ENCODE peak calls at places on chromosomes 3 and 15, in six cellular contexts. N is HepG2, K is K562, B is SK-N-SH, F is GM12878, V is H1. I is an unnamed sample.

GRCh38 chr3:154971771-154972326 is 108.3 kb upstream of the MME start:
- DNase-seq in F (no peak), K (no peak), V (no peak), N (no peak), B (no peak), I (peak)

GRCh38 chr15:56886450-56886856 is 32.0 kb upstream of the TCF12 start:
- DNase-seq in N (peak), B (no peak), F (no peak), V (no peak), K (no peak), I (no peak)

GRCh38 chr3:143849854-143850549 is 1.7 kb upstream of the SLC9A9 start:
- DNase-seq in V (no peak), B (no peak), K (no peak), F (peak), N (no peak), I (no peak)

GRCh38 chr3:18098960-18099587 is 326.1 kb downstream of the SATB1 start:
- DNase-seq in N (no peak), F (no peak), V (no peak), B (no peak), K (no peak), I (no peak)

GRCh38 chr3:128448491-128448890 is 18.2 kb downstream of the DNAJB8 start:
- DNase-seq in V (no peak), B (no peak), F (no peak), K (no peak), N (no peak), I (no peak)

GRCh38 chr3:149464706-149465328 is 9.7 kb upstream of the TM4SF4 start:
- DNase-seq in B (no peak), F (no peak), V (no peak), K (no peak), N (no peak), I (peak)

GRCh38 chr15:34336947-34337556 is 529 bp downstream of the SLC12A6 start:
- DNase-seq in B (no peak), N (no peak), K (no peak), V (no peak), F (no peak), I (no peak)

GRCh38 chr3:142447308-142447851 is 457 bp downstream of the XRN1 start:
- DNase-seq in V (no peak), K (no peak), B (no peak), N (peak), F (no peak), I (peak)

GRCh38 chr3:80355144-80355543 is 587.3 kb upstream of the ROBO1 start:
- DNase-seq in K (no peak), B (no peak), F (no peak), N (no peak), V (no peak), I (peak)

GRCh38 chr15:45719490-45719889 is 84.7 kb downstream of the SQOR start:
- DNase-seq in F (no peak), V (no peak), K (no peak), N (no peak), B (no peak), I (no peak)

GRCh38 chr3:195151866-195152526 is 119.0 kb downstream of the XXYLT1 start:
- DNase-seq in K (no peak), N (peak), B (no peak), V (no peak), F (no peak), I (no peak)

GRCh38 chr3:108089544-108089943 is 1.3 kb downstream of the CD47 start:
- DNase-seq in N (no peak), B (no peak), F (no peak), V (no peak), K (no peak), I (no peak)

GRCh38 chr15:98154863-98155262 is 194.4 kb downstream of the ARRDC4 start:
- DNase-seq in V (no peak), B (no peak), F (no peak), K (no peak), N (no peak), I (no peak)

DNA sequence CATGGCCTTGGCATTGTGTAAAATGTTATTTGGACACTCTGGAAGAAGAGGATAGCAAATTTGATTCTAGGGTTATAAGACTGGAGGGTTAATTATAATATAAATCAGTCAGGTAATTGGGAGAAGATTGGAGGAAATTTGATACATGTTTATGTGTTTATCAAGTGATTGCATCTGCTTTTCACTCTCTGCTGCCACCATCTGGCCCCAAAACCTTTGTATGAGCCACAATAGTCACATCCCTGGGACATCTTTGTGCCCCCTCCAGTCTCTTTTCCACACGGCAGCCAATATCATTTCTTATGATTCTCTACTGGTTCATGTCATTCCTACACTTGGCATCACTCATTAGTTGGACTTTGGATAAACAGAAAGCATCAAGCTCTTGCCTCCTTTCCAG is 602.2 kb upstream of the SUCLG2 start:
- DNase-seq in N (no peak), V (no peak), K (no peak), F (no peak), B (peak), I (no peak)
- TF ChIP-seq CTCF in N (peak), V (peak), K (no peak), F (peak), B (no peak), I (no peak)

GRCh38 chr3:187186375-187186774 is 10.9 kb upstream of the RTP1 start:
- DNase-seq in K (no peak), V (no peak), N (no peak), F (no peak), B (no peak), I (no peak)
- H3K27ac ChIP-seq in K (peak), V (peak), N (no peak), F (no peak), B (no peak), I (no peak)

GRCh38 chr3:100590114-100590839 is 19.1 kb upstream of the ADGRG7 start:
- DNase-seq in F (peak), N (peak), B (peak), V (peak), K (peak), I (peak)
- TF ChIP-seq GABPA in F (no peak), N (no peak), B (no peak), V (no peak), K (no peak), I (no peak)

GRCh38 chr3:188370081-188370830 is 216.3 kb downstream of the LPP start:
- DNase-seq in N (no peak), V (no peak), B (no peak), F (no peak), K (no peak), I (no peak)
- TF ChIP-seq CTCF in N (no peak), V (peak), B (no peak), F (no peak), K (no peak), I (no peak)

GRCh38 chr3:166864473-166865467 is 515.3 kb downstream of the ZBBX start:
- DNase-seq in F (no peak), K (no peak), V (no peak), N (no peak), B (no peak), I (no peak)

GRCh38 chr3:166860217-166860616 is 519.9 kb downstream of the ZBBX start:
- DNase-seq in N (no peak), B (no peak), K (no peak), V (no peak), F (no peak), I (no peak)
- H3K27ac ChIP-seq in N (no peak), B (no peak), K (no peak), V (no peak), F (no peak), I (no peak)

GRCh38 chr3:46627078-46627477 is 14.8 kb downstream of the FAM240A start:
- DNase-seq in F (no peak), N (no peak), K (no peak), V (no peak), B (no peak), I (no peak)
- TF ChIP-seq GABPA in F (no peak), N (no peak), K (no peak), V (no peak), B (no peak), I (no peak)

DNA sequence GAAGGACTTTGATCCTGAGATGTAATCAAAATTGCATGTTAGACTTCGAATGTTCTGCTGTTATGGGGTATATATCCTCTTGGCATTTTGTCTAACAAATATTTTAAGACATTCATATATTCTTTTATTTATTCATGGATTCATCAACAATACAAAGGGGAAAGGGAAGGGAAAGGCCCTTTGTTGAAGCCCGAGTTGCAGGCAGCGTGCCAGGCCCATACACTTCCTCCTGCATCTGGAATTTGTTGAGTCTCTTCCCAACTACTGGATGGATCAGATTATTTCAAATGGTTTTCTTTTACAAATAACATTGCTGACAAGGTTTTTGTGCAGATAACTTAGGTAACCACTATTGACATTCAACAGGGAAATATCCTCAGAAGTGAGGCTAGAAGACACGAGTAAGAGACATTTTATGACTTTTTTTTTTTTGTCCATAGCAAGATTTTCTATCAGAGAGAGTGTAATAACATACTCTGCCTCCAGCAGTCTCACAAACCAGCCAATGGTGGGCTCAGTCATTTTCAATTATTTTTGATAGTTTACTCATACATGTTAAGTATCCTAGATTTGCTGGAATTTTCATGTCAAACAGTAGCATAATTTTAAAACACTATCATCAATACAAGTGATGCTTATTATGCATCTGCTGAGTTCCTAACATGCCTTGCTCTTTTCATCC is 94.3 kb downstream of the RPL39L start:
- DNase-seq in N (no peak), K (no peak), F (no peak), V (no peak), B (peak), I (no peak)
- TF ChIP-seq CTCF in N (no peak), K (no peak), F (peak), V (no peak), B (peak), I (no peak)

DNA sequence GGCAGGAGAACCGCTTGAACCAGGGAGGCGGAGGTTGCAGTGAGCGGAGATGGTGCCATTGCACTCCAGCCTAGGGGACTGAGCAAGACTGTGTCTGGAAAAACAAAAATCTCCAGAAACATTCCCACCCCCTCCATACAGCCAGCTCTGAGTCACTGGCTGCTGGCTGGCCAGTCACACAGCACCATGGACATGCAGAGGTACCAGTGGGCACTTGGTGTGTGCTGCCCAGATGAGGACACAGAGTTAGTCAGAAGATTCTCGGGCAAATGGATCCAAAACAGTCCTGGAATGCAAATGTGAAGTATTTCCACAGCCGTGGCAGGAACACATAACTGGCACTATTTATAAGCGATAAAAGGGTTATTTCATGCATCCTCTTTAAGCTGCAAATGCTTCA is 44.6 kb downstream of the BDH1 start:
- DNase-seq in V (no peak), N (no peak), B (no peak), K (no peak), F (no peak), I (no peak)
- H3K27ac ChIP-seq in V (no peak), N (no peak), B (peak), K (no peak), F (no peak), I (no peak)

GRCh38 chr3:114453296-114453888 is 159.6 kb downstream of the TIGIT start:
- DNase-seq in F (no peak), B (no peak), V (no peak), N (no peak), K (no peak), I (no peak)
- TF ChIP-seq GABPA in F (no peak), B (no peak), V (no peak), N (no peak), K (no peak), I (no peak)

GRCh38 chr15:63071288-63071909 is 28.9 kb downstream of the TPM1 start:
- DNase-seq in B (no peak), V (no peak), K (no peak), N (no peak), F (no peak), I (no peak)

GRCh38 chr15:63072809-63073277 is 30.3 kb downstream of the TPM1 start:
- DNase-seq in B (no peak), V (no peak), K (no peak), N (no peak), F (no peak), I (no peak)

GRCh38 chr15:63075072-63075995 is 32.8 kb downstream of the TPM1 start:
- DNase-seq in N (no peak), F (no peak), K (no peak), V (no peak), B (no peak), I (no peak)

GRCh38 chr15:63072023-63072650 is 29.6 kb downstream of the TPM1 start:
- DNase-seq in N (no peak), F (no peak), B (no peak), V (no peak), K (no peak), I (no peak)

GRCh38 chr15:63073497-63074172 is 31.1 kb downstream of the TPM1 start:
- DNase-seq in F (no peak), B (no peak), K (no peak), N (no peak), V (no peak), I (no peak)
- TF ChIP-seq CTCF in F (no peak), B (no peak), K (no peak), N (no peak), V (no peak), I (no peak)